ENCODE peak calls at places on chromosomes 3 and 15, in six cellular contexts. F, Y, A, G, N and E are unnamed samples. For H3K36me3, the result is how much of the 10 kb centered on the place peaks cover.

GRCh38 chr3:184791134-184791533 is 20.8 kb upstream of the VPS8 start:
- DNase-seq in F (no peak), Y (no peak), A (no peak), N (no peak), G (no peak), E (no peak)

GRCh38 chr3:87200059-87200458 is 27.1 kb upstream of the CHMP2B start:
- DNase-seq in N (no peak), Y (no peak), A (no peak), F (no peak), G (no peak), E (no peak)

GRCh38 chr15:59170295-59170881 is 36.3 kb upstream of the LDHAL6B start:
- DNase-seq in F (peak), N (no peak), G (peak), Y (peak), A (peak), E (peak)

GRCh38 chr3:174329321-174329720 is 529.8 kb upstream of the NAALADL2 start:
- DNase-seq in Y (no peak), N (no peak), A (no peak), F (no peak), G (no peak), E (no peak)

GRCh38 chr3:122760457-122761271 is 33.0 kb downstream of the HSPBAP1 start:
- DNase-seq in F (peak), G (no peak), A (no peak), N (no peak), Y (no peak), E (no peak)

GRCh38 chr15:93703092-93703785 is 528.1 kb upstream of the MCTP2 start:
- DNase-seq in G (no peak), F (no peak), N (no peak), Y (no peak), A (no peak), E (no peak)

GRCh38 chr3:178097576-178097975 is 438.7 kb upstream of the KCNMB2 start:
- DNase-seq in F (no peak), N (no peak), A (no peak), Y (peak), G (no peak), E (no peak)

GRCh38 chr15:70596354-70597055 is 166.9 kb downstream of the UACA start:
- DNase-seq in N (no peak), A (no peak), Y (no peak), G (no peak), F (no peak), E (no peak)

GRCh38 chr3:3705090-3705775 is 94.0 kb upstream of the LRRN1 start:
- DNase-seq in A (no peak), N (no peak), G (no peak), F (peak), Y (no peak), E (no peak)

GRCh38 chr15:76286231-76286879 is 24.9 kb downstream of the ETFA start:
- DNase-seq in G (no peak), A (no peak), N (peak), F (no peak), Y (no peak), E (no peak)

GRCh38 chr3:162865466-162865865 is 1368.9 kb downstream of the OTOL1 start:
- DNase-seq in Y (no peak), A (no peak), F (no peak), N (no peak), G (no peak), E (no peak)

GRCh38 chr3:161694682-161695586 is 198.3 kb downstream of the OTOL1 start:
- DNase-seq in G (no peak), F (no peak), Y (no peak), N (no peak), A (no peak), E (no peak)

GRCh38 chr3:170154569-170155143 is 26.9 kb downstream of the PHC3 start:
- DNase-seq in G (no peak), A (no peak), N (no peak), Y (no peak), F (no peak), E (no peak)

GRCh38 chr3:152317956-152318355 is 49.2 kb downstream of the MBNL1 start:
- DNase-seq in Y (no peak), G (no peak), N (no peak), F (no peak), A (no peak), E (no peak)

GRCh38 chr15:100192092-100192695 is 149.6 kb downstream of the ADAMTS17 start:
- DNase-seq in Y (no peak), G (no peak), N (no peak), F (peak), A (peak), E (no peak)

GRCh38 chr3:71752911-71753715 is 542 bp upstream of the GPR27 start:
- DNase-seq in Y (no peak), G (no peak), F (peak), A (no peak), N (no peak), E (no peak)

GRCh38 chr3:129607391-129608068 is 1.1 kb upstream of the PLXND1 start:
- DNase-seq in A (no peak), N (no peak), G (no peak), Y (no peak), F (no peak), E (no peak)

GRCh38 chr3:16086690-16087089 is 87.8 kb upstream of the GALNT15 start:
- DNase-seq in G (no peak), Y (no peak), N (no peak), A (no peak), F (peak), E (no peak)

GRCh38 chr3:107001635-107002034 is 375.6 kb upstream of the CCDC54 start:
- DNase-seq in Y (no peak), F (no peak), G (no peak), A (no peak), N (no peak), E (no peak)

GRCh38 chr3:5226783-5227182 is 39.3 kb downstream of the EDEM1 start:
- DNase-seq in A (no peak), Y (no peak), G (no peak), N (no peak), F (no peak), E (no peak)

GRCh38 chr3:194296448-194296831 is 54.7 kb downstream of the CPN2 start:
- DNase-seq in N (no peak), Y (no peak), G (peak), F (peak), A (peak), E (peak)

GRCh38 chr3:139491027-139491700 is 14.8 kb upstream of the RBP2 start:
- DNase-seq in G (no peak), A (no peak), F (peak), N (no peak), Y (no peak), E (no peak)

GRCh38 chr15:74176262-74177208 is 3.0 kb downstream of the ISLR start:
- DNase-seq in F (peak), N (no peak), Y (peak), A (peak), G (peak), E (no peak)
- H3K4me3 ChIP-seq in F (no peak), N (no peak), Y (peak), A (no peak), G (no peak), E (no peak)

DNA sequence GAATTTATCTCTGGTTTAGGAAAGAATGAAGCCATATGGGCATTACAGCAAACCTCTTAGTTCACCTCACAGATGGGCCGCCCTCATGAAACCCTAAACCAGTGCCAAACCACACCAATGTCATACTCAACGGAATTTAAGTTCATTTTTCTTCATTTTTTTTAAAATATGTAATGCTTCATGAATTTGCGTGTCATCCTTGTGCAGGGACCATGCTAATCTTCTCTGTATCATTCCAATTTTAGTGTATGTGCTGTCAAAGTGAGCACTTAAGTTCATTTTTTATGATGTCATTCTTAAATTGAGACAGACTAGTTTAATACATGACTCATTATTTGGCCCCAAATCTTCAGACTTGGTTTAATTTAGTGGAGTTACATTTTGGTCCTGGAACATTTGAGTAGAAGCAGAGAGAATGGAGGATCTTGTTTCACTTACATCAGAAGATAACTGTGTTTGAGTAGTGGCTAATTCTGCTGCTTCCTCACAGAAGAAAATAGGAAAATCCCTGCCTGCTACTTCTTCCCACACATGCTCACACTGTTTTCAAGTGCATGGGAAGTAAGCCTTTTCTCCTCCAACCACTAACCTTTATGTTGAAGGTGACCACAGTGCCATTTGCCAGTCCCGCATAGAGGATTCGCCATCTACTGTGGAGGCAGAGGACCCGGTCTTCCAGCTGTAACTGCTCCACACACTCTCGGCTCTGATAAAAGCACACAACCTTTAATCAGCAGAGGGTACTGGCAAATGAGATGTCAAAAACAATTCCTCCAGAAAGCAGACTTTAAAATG is 63.3 kb downstream of the ZNF106 start:
- DNase-seq in Y (no peak), G (no peak), N (no peak), F (no peak), A (no peak), E (no peak)
- H3K27ac ChIP-seq in Y (no peak), G (no peak), N (no peak), F (no peak), A (peak), E (peak)

GRCh38 chr15:41286665-41287333 is 45.6 kb downstream of the OIP5 start:
- DNase-seq in N (no peak), F (no peak), A (no peak), Y (no peak), G (no peak), E (no peak)

GRCh38 chr15:41292521-41292920 is 39.9 kb downstream of the OIP5 start:
- DNase-seq in A (no peak), F (no peak), G (no peak), Y (no peak), N (no peak), E (no peak)

GRCh38 chr15:41288464-41288863 is 43.9 kb downstream of the OIP5 start:
- DNase-seq in A (no peak), N (no peak), F (no peak), G (no peak), Y (no peak), E (no peak)

GRCh38 chr15:41291065-41291631 is 41.2 kb downstream of the OIP5 start:
- DNase-seq in Y (no peak), A (no peak), N (no peak), F (no peak), G (peak), E (no peak)

GRCh38 chr15:41289953-41290352 is 42.4 kb downstream of the OIP5 start:
- DNase-seq in A (no peak), Y (no peak), G (no peak), N (no peak), F (no peak), E (no peak)
- H3K36me3 ChIP-seq in A (under half), Y (under half), G (half or more), N (under half), F (under half), E (under half)

DNA sequence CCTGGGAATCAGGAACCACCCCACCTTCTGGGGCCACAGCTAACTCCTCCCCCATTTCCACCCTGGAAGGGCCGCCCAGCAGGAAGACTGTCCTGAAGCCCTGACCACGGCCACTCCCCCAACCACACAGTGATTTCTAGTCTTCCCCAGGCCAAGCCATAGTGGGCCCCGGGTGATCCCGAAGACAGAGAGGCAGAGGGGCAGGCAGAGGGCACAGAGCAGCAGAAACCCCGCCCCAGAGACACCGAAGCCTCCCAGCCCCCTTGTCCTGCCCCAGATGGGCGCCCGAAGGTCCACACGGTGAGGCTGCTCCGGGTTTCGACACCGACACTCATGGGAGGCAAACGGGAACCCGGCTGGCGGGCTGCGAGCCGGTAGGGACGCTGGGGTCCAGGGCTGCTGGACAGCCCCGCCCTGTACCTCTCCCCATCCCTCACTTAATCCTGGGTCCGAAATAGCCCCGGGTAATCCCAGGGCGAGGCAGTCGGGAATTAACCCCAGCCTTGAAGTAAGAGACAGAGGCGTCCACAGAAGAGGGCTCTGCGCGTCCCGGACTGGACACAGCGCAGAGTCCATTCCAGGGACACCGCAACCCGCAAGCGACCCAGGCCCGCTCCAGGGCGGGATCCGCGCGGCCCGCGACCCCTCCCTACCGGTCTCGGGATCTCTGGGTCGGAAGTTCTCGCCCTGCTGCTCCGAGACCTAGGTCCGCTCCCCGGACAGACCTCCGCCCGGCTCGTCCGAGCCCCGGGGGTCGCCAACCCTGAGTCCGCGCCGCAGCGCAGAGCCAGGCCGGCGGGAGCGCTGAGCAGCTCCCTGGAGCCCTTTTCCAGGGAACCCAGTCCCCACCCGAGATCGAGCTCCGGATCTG is 138.2 kb downstream of the NUP210 start:
- DNase-seq in N (no peak), A (no peak), Y (no peak), G (peak), F (peak), E (no peak)
- H3K4me3 ChIP-seq in N (no peak), A (peak), Y (no peak), G (peak), F (peak), E (peak)

GRCh38 chr15:39919396-39919739 is 698 bp downstream of the GPR176 start:
- DNase-seq in G (no peak), F (peak), A (no peak), N (no peak), Y (no peak), E (no peak)
- H3K27ac ChIP-seq in G (no peak), F (no peak), A (peak), N (no peak), Y (peak), E (peak)